ENCODE peak calls at places on chromosome 2, in nine cellular contexts. S is uterus, E is fibroblast of lung, L is A549, Z is BE2C, C is sigmoid colon, T is adrenal gland, G is IMR-90, I is epithelial cell of esophagus. F is an unnamed sample.

GRCh38 chr2:9297156-9297555 is 90.5 kb downstream of the ASAP2 start:
- DNase-seq in S (no peak), E (no peak), L (no peak), Z (no peak), C (peak; percentile 86), T (no peak), G (peak; percentile 28), I (no peak), F (no peak)

GRCh38 chr2:38748857-38749804 is 2.0 kb downstream of the SRSF7 start:
- DNase-seq in S (no peak), E (no peak), L (no peak), Z (no peak), C (no peak), T (no peak), G (no peak), I (peak; percentile 39), F (no peak)

GRCh38 chr2:237670641-237671040 is 43.3 kb downstream of the LRRFIP1 start:
- DNase-seq in S (peak; percentile 78), E (no peak), L (no peak), Z (no peak), C (peak; percentile 82), T (no peak), G (no peak), I (no peak), F (no peak)

GRCh38 chr2:45690223-45690622 is 38.7 kb downstream of the PRKCE start:
- DNase-seq in S (no peak), E (no peak), L (no peak), Z (no peak), C (no peak), T (no peak), G (no peak), I (no peak), F (no peak)

GRCh38 chr2:141496805-141497204 is 634.0 kb downstream of the LRP1B start:
- DNase-seq in S (no peak), E (peak; percentile 27), L (no peak), Z (no peak), C (no peak), T (no peak), G (peak; percentile 19), I (peak; percentile 1), F (no peak)

GRCh38 chr2:58651930-58652329 is 410.8 kb upstream of the FANCL start:
- DNase-seq in S (no peak), E (no peak), L (no peak), Z (no peak), C (no peak), T (no peak), G (no peak), I (peak; percentile 77), F (no peak)

GRCh38 chr2:238699307-238700121 is 148.4 kb upstream of the TWIST2 start:
- DNase-seq in S (peak; percentile 15), E (no peak), L (no peak), Z (no peak), C (no peak), T (no peak), G (no peak), I (no peak), F (no peak)

GRCh38 chr2:239192456-239192855 is 208.4 kb downstream of the HDAC4 start:
- DNase-seq in S (peak; percentile 11), E (no peak), L (no peak), Z (no peak), C (peak; percentile 55), T (peak; percentile 8), G (no peak), I (no peak), F (no peak)

GRCh38 chr2:112830469-112830868 is 6.1 kb downstream of the IL1B start:
- DNase-seq in S (no peak), E (no peak), L (no peak), Z (no peak), C (no peak), T (no peak), G (no peak), I (no peak), F (no peak)

GRCh38 chr2:112829931-112830330 is 6.6 kb downstream of the IL1B start:
- DNase-seq in S (no peak), E (no peak), L (no peak), Z (no peak), C (no peak), T (no peak), G (no peak), I (peak; percentile 45), F (no peak)

GRCh38 chr2:112831380-112831930 is 5.1 kb downstream of the IL1B start:
- DNase-seq in S (no peak), E (no peak), L (no peak), Z (no peak), C (no peak), T (no peak), G (no peak), I (no peak), F (no peak)

GRCh38 chr2:112833532-112833931 is 3.0 kb downstream of the IL1B start:
- DNase-seq in S (no peak), E (no peak), L (no peak), Z (no peak), C (no peak), T (no peak), G (no peak), I (peak; percentile 40), F (no peak)

DNA sequence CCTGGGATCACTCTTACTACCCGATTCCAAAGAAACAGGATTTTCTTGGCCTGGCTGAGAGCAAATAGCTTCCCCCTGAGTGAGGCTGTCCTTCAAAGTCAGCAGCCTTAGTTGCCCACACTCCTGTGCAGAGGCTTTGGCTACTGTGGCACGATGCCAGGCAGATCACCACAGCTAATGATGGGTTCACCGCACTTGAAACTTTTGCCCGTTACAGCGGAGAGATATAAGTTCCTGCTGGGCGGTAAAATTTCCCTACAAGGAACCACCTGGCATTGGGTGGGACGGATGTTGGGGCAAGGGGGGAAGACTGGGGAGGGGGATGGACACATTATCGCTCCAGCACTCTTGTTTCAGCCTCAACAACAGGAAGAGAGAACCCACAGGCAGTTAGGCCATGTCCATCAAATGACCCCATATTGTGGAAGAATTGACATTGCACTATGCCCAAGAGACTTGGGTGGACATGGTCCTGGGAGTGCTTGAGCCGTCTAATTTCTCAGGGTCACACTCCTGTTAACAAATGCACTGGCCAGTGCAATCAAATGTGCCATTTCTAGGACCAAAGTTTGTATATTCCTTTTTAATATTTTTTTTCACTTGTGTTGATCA is 4.5 kb downstream of the IL1B start:
- DNase-seq in S (no peak), E (no peak), L (no peak), Z (no peak), C (no peak), T (no peak), G (no peak), I (no peak), F (no peak)
- H3K4me3 ChIP-seq in S (no peak overlapping the region), E (no peak overlapping the region), L (no peak overlapping the region), Z (no peak overlapping the region), C (no peak overlapping the region), T (no peak overlapping the region), G (no peak overlapping the region), I (no peak overlapping the region), F (no peak overlapping the region)

GRCh38 chr2:27223416-27223815 is 6.2 kb downstream of the CAD start:
- DNase-seq in S (no peak), E (no peak), L (no peak), Z (no peak), C (no peak), T (no peak), G (no peak), I (no peak), F (no peak)

GRCh38 chr2:27218614-27219013 is 1.4 kb downstream of the CAD start:
- DNase-seq in S (no peak), E (no peak), L (no peak), Z (no peak), C (peak; percentile 12), T (no peak), G (no peak), I (no peak), F (no peak)

GRCh38 chr2:27222407-27222806 is 5.2 kb downstream of the CAD start:
- DNase-seq in S (no peak), E (no peak), L (no peak), Z (no peak), C (no peak), T (no peak), G (no peak), I (no peak), F (no peak)

GRCh38 chr2:27220091-27220490 is 2.9 kb downstream of the CAD start:
- DNase-seq in S (no peak), E (no peak), L (no peak), Z (no peak), C (no peak), T (no peak), G (no peak), I (no peak), F (no peak)

GRCh38 chr2:27221166-27221565 is 4.0 kb downstream of the CAD start:
- DNase-seq in S (no peak), E (no peak), L (no peak), Z (no peak), C (peak; percentile 45), T (no peak), G (no peak), I (peak; percentile 66), F (no peak)
- H3K4me3 ChIP-seq in S (no peak overlapping the region), E (no peak overlapping the region), L (no peak overlapping the region), Z (no peak overlapping the region), C (no peak overlapping the region), T (no peak overlapping the region), G (no peak overlapping the region), I (no peak overlapping the region), F (no peak overlapping the region)

GRCh38 chr2:56183643-56184499 is at the start of gene CCDC85A:
- DNase-seq in S (peak; percentile 85), E (peak; percentile 80), L (peak; percentile 81), Z (peak; percentile 74), C (peak; percentile 83), T (peak; percentile 75), G (peak; percentile 55), I (peak; percentile 83), F (no peak)

GRCh38 chr2:56182420-56182819 is 1.4 kb upstream of the CCDC85A start:
- DNase-seq in S (no peak), E (no peak), L (no peak), Z (no peak), C (no peak), T (no peak), G (no peak), I (no peak), F (no peak)

GRCh38 chr2:56185101-56185581 is 1.4 kb downstream of the CCDC85A start:
- DNase-seq in S (no peak), E (no peak), L (peak; percentile 31), Z (no peak), C (peak; percentile 63), T (no peak), G (no peak), I (no peak), F (no peak)

GRCh38 chr2:56185582-56186046 is 1.8 kb downstream of the CCDC85A start:
- DNase-seq in S (peak; percentile 48), E (peak; percentile 59), L (peak; percentile 49), Z (no peak), C (no peak), T (no peak), G (no peak), I (peak; percentile 15), F (no peak)

GRCh38 chr2:56184500-56184996 is 758 bp downstream of the CCDC85A start:
- DNase-seq in S (no peak), E (peak; percentile 34), L (peak; percentile 17), Z (no peak), C (no peak), T (no peak), G (no peak), I (peak; percentile 27), F (no peak)
- H3K4me3 ChIP-seq in S (peak overlapping the region; percentile 59), E (no peak overlapping the region), L (peak overlapping the region; percentile 58), Z (no peak overlapping the region), C (peak overlapping the region; percentile 57), T (no peak overlapping the region), G (peak overlapping the region; percentile 31), I (no peak overlapping the region), F (peak overlapping the region; percentile 83)

DNA sequence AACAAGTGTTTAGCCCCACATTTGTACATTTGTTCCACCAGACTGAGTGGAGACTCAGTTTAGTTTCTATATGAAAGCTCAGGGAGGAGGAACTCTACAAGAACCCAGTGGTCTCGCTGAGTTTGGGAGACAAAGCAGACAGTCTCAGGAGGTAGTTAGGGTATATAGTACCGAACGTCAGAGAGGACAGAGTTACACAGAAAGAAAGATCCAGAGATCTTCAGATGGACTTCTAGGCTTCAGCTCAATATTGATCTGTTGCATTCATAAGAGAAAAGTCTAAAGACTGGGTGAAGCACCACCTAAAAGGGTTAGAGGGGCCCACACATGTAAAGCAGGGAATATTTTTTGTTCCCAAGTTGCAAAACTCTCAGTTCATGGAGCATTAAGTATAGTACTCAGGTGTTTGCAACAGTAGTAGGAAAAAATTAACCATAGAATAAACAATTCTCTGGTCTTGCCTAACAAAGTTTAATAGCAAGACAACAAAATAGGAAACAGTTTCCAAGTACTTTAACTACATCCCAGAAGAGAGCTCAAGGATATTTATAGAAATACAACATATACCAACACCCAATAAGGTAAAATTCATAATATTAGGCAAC is 4.2 kb downstream of the TFPI start:
- DNase-seq in S (no peak), E (no peak), L (no peak), Z (no peak), C (no peak), T (no peak), G (no peak), I (no peak), F (no peak)
- H3K4me3 ChIP-seq in S (peak overlapping the region; percentile 0), E (peak overlapping the region; percentile 96), L (peak overlapping the region; percentile 30), Z (no peak overlapping the region), C (no peak overlapping the region), T (no peak overlapping the region), G (peak overlapping the region; percentile 37), I (no peak overlapping the region), F (no peak overlapping the region)